ENCODE peak calls at places on chromosomes 12 and 14, in six cellular contexts. M is fibroblast of lung; U is MCF 10A; P is NCI-H1092 treated with DMSO at 0.1 percent for 48 hours; R is fibroblast of pulmonary artery; G is naive thymus-derived CD4-positive, alpha-beta T cell. E is an unnamed sample.

GRCh38 chr14:28831126-28831525 is 64.5 kb downstream of the FOXG1 start:
- DNase-seq in R (no peak), U (no peak), G (no peak), P (no peak), M (peak), E (no peak)

GRCh38 chr14:67400434-67400833 is 11.5 kb downstream of the PLEK2 start:
- DNase-seq in M (no peak), U (no peak), G (no peak), P (no peak), R (no peak), E (no peak)

GRCh38 chr12:112979281-112979680 is 962 bp downstream of the OAS2 start:
- DNase-seq in M (no peak), G (peak), P (no peak), R (no peak), U (no peak), E (peak)

GRCh38 chr12:14481201-14481600 is 86.5 kb downstream of the PLBD1 start:
- DNase-seq in M (no peak), G (no peak), P (no peak), U (no peak), R (no peak), E (no peak)

GRCh38 chr12:105451211-105451610 is 120.7 kb downstream of the C12orf75 start:
- DNase-seq in M (peak), U (peak), R (peak), G (no peak), P (no peak), E (no peak)

GRCh38 chr12:52517005-52517835 is 3.0 kb downstream of the KRT5 start:
- DNase-seq in P (no peak), G (no peak), M (no peak), U (peak), R (no peak), E (no peak)

GRCh38 chr14:74293621-74294020 is 9.1 kb downstream of the ABCD4 start:
- DNase-seq in P (no peak), M (no peak), G (no peak), R (no peak), U (no peak), E (no peak)

GRCh38 chr12:6067152-6067916 is 57.1 kb downstream of the VWF start:
- DNase-seq in U (peak), R (peak), M (no peak), P (no peak), G (no peak), E (no peak)

GRCh38 chr12:98838282-98838681 is 193.2 kb downstream of the APAF1 start:
- DNase-seq in R (peak), P (no peak), U (peak), G (no peak), M (peak), E (no peak)

GRCh38 chr12:57590892-57591566 is at the start of gene PIP4K2C:
- DNase-seq in U (peak), P (peak), M (peak), R (peak), G (peak), E (peak)

GRCh38 chr12:13243516-13244070 is 47.1 kb downstream of the EMP1 start:
- DNase-seq in P (no peak), R (peak), M (peak), G (no peak), U (no peak), E (no peak)

GRCh38 chr12:15453613-15454012 is 131.3 kb downstream of the PTPRO start:
- DNase-seq in M (no peak), P (no peak), U (no peak), G (no peak), R (no peak), E (no peak)

GRCh38 chr14:59187802-59188460 is 536 bp upstream of the DAAM1 start:
- DNase-seq in M (no peak), R (no peak), P (peak), U (no peak), G (peak), E (peak)

GRCh38 chr12:11901687-11902524 is 168.8 kb upstream of the BCL2L14 start:
- DNase-seq in G (no peak), P (no peak), U (no peak), R (no peak), M (no peak), E (no peak)

GRCh38 chr12:50197297-50197727 is 30.1 kb upstream of the CERS5 start:
- DNase-seq in G (no peak), U (no peak), M (peak), P (peak), R (peak), E (no peak)

GRCh38 chr12:76554411-76555225 is 5.0 kb downstream of the OSBPL8 start:
- DNase-seq in G (no peak), P (no peak), M (no peak), R (no peak), U (no peak), E (no peak)

GRCh38 chr12:104742551-104742961 is 215.5 kb downstream of the SLC41A2 start:
- DNase-seq in P (peak), U (no peak), R (no peak), M (no peak), G (no peak), E (no peak)

GRCh38 chr14:105881021-105881930 is 354.9 kb downstream of the TMEM121 start:
- DNase-seq in R (no peak), U (no peak), P (no peak), G (no peak), M (no peak), E (no peak)

GRCh38 chr12:98453070-98453469 is 62.3 kb upstream of the TMPO start:
- DNase-seq in G (no peak), R (no peak), U (no peak), M (peak), P (no peak), E (no peak)

GRCh38 chr12:47920913-47921312 is 16.1 kb upstream of the VDR start:
- DNase-seq in P (no peak), U (no peak), G (no peak), M (no peak), R (no peak), E (no peak)

GRCh38 chr12:120012067-120012621 is 23.1 kb downstream of the BICDL1 start:
- DNase-seq in M (peak), U (peak), R (peak), G (peak), P (no peak), E (peak)

GRCh38 chr12:107622005-107622404 is 63.6 kb upstream of the PWP1 start:
- DNase-seq in R (peak), P (peak), U (peak), M (peak), G (no peak), E (no peak)

GRCh38 chr14:53183611-53184010 is 30.5 kb upstream of the DDHD1 start:
- DNase-seq in M (peak), U (no peak), P (no peak), G (no peak), R (no peak), E (no peak)

GRCh38 chr12:42779186-42779859 is 189.8 kb upstream of the PRICKLE1 start:
- DNase-seq in G (no peak), P (no peak), M (peak), U (peak), R (peak), E (no peak)

GRCh38 chr12:69092137-69092536 is 147.2 kb upstream of the CPSF6 start:
- DNase-seq in G (no peak), P (no peak), U (no peak), M (no peak), R (no peak), E (no peak)

GRCh38 chr14:54343276-54344121 is 53.3 kb upstream of the CDKN3 start:
- DNase-seq in M (peak), R (no peak), U (peak), P (peak), G (no peak), E (no peak)

GRCh38 chr12:69059465-69060457 is 126.8 kb upstream of the CPM start:
- DNase-seq in M (peak), G (no peak), P (no peak), U (peak), R (peak), E (no peak)

GRCh38 chr12:102461501-102461900 is 18.9 kb downstream of the IGF1 start:
- DNase-seq in U (no peak), R (no peak), M (no peak), G (no peak), P (no peak), E (no peak)

GRCh38 chr12:42468853-42469252 is 120.7 kb downstream of the PRICKLE1 start:
- DNase-seq in R (no peak), M (no peak), P (no peak), U (no peak), G (no peak), E (no peak)

GRCh38 chr12:123506843-123507236 is 26.7 kb downstream of the RILPL1 start:
- DNase-seq in R (no peak), M (no peak), G (no peak), U (no peak), P (no peak), E (no peak)

GRCh38 chr14:100791995-100792394 is 33.9 kb upstream of the MEG3 start:
- DNase-seq in P (no peak), M (no peak), U (no peak), G (no peak), R (no peak), E (no peak)

GRCh38 chr12:10285919-10286318 is 21.8 kb upstream of the KLRD1 start:
- DNase-seq in G (no peak), M (no peak), U (no peak), P (no peak), R (no peak), E (no peak)

GRCh38 chr12:64478661-64479060 is 26.7 kb downstream of the TBK1 start:
- DNase-seq in P (no peak), M (no peak), G (no peak), U (no peak), R (no peak), E (no peak)

GRCh38 chr12:117563007-117563406 is 201.6 kb upstream of the NOS1 start:
- DNase-seq in R (no peak), M (no peak), U (no peak), G (no peak), P (no peak), E (no peak)

GRCh38 chr14:79295385-79295784 is 915.9 kb downstream of the DIO2 start:
- DNase-seq in G (no peak), P (no peak), M (no peak), U (no peak), R (no peak), E (no peak)

GRCh38 chr12:108985750-108986149 is 35.1 kb downstream of the SVOP start:
- DNase-seq in R (no peak), U (no peak), M (no peak), G (no peak), P (no peak), E (no peak)

E was measured in T-helper 9 cell.